ENCODE peak calls at places on chromosomes 4 and X, in ten cellular contexts. K is pancreas, X is cardiac muscle cell, D is IMR-90, J is NT2/D1, W is transverse colon, R is ovary, L is OCI-LY7, E is heart right ventricle, P is tibial artery. A is an unnamed sample.
A peak's percentile ranks its signal among the peaks of the same experiment; 100 is the strongest.

GRCh38 chr4:23021040-23021439 is 328.3 kb downstream of the GBA3 start:
- DNase-seq in D (no peak), W (no peak), X (no peak), P (no peak), J (no peak), R (no peak), E (no peak), K (no peak), L (no peak), A (no peak)

GRCh38 chr4:187184513-187184912 is 460.9 kb upstream of the FAT1 start:
- DNase-seq in X (no peak), K (no peak), J (no peak), W (peak; percentile 75), D (no peak), P (no peak), L (no peak), R (no peak), E (no peak), A (no peak)

GRCh38 chr4:176274441-176274840 is 5.4 kb upstream of the ASB5 start:
- DNase-seq in E (no peak), D (no peak), L (no peak), K (no peak), X (no peak), R (no peak), W (no peak), P (no peak), J (no peak), A (no peak)

GRCh38 chr4:73976716-73977115 is 5.1 kb downstream of the PF4 start:
- DNase-seq in D (peak; percentile 13), P (no peak), J (no peak), R (no peak), E (no peak), W (no peak), X (peak; percentile 87), K (no peak), L (no peak), A (no peak)

GRCh38 chr4:2822461-2823300 is 21.0 kb upstream of the ADD1 start:
- DNase-seq in J (no peak), E (no peak), P (no peak), X (no peak), L (no peak), R (no peak), W (no peak), D (no peak), K (peak; percentile 46), A (no peak)

GRCh38 chr4:3369781-3370660 is 71.7 kb upstream of the HGFAC start:
- DNase-seq in R (no peak), E (peak; percentile 68), D (peak; percentile 94), J (peak; percentile 66), X (peak; percentile 87), L (no peak), W (no peak), K (no peak), P (peak; percentile 53), A (no peak)

GRCh38 chrX:103919336-103919682 is 43.1 kb upstream of the TMSB15B start:
- DNase-seq in P (no peak), K (no peak), E (no peak), X (peak; percentile 51), J (peak; percentile 30), R (no peak), D (peak; percentile 51), L (peak; percentile 73), W (peak; percentile 17), A (no peak)

GRCh38 chrX:138014577-138014976 is 448.6 kb downstream of the ZIC3 start:
- DNase-seq in D (no peak), E (no peak), X (no peak), W (no peak), J (no peak), K (no peak), P (no peak), R (no peak), L (no peak), A (no peak)

GRCh38 chrX:101383679-101384078 is 2.3 kb downstream of the BTK start:
- DNase-seq in W (peak; percentile 26), X (no peak), E (no peak), L (peak; percentile 86), R (no peak), J (no peak), P (no peak), K (no peak), D (no peak), A (no peak)

GRCh38 chrX:118116308-118117068 is at the start of gene KLHL13:
- DNase-seq in E (peak; percentile 31), W (peak; percentile 26), J (no peak), P (peak; percentile 26), X (peak; percentile 44), L (no peak), R (peak; percentile 60), D (peak; percentile 18), K (peak; percentile 70), A (peak; percentile 70)

GRCh38 chr4:17103231-17103630 is 204.8 kb upstream of the LDB2 start:
- DNase-seq in L (no peak), J (no peak), R (no peak), D (peak; percentile 95), K (no peak), P (no peak), X (no peak), E (no peak), W (no peak), A (no peak)

GRCh38 chr4:113131621-113132020 is 82.2 kb downstream of the ANK2 start:
- DNase-seq in L (no peak), J (no peak), E (no peak), R (no peak), K (no peak), W (no peak), X (no peak), D (no peak), P (no peak), A (no peak)

GRCh38 chr4:55012363-55013255 is 112.8 kb downstream of the KDR start:
- DNase-seq in R (no peak), X (no peak), L (no peak), P (no peak), K (no peak), E (no peak), J (no peak), W (no peak), D (no peak), A (no peak)

GRCh38 chr4:6909970-6910339 is 329 bp downstream of the TBC1D14 start:
- DNase-seq in X (no peak), K (peak; percentile 75), R (peak; percentile 61), J (no peak), P (no peak), E (no peak), W (peak; percentile 39), L (no peak), D (no peak), A (peak; percentile 68)

GRCh38 chrX:139211568-139212182 is 318.9 kb upstream of the F9 start:
- DNase-seq in K (no peak), J (no peak), W (no peak), R (no peak), D (no peak), P (no peak), L (no peak), E (no peak), X (no peak), A (no peak)
- H3K4me3 ChIP-seq in K (no peak overlapping the region), J (no peak overlapping the region), W (no peak overlapping the region), R (no peak overlapping the region), D (no peak overlapping the region), P (no peak overlapping the region), L (no peak overlapping the region), E (no peak overlapping the region), X (no peak overlapping the region), A (no peak overlapping the region)

DNA sequence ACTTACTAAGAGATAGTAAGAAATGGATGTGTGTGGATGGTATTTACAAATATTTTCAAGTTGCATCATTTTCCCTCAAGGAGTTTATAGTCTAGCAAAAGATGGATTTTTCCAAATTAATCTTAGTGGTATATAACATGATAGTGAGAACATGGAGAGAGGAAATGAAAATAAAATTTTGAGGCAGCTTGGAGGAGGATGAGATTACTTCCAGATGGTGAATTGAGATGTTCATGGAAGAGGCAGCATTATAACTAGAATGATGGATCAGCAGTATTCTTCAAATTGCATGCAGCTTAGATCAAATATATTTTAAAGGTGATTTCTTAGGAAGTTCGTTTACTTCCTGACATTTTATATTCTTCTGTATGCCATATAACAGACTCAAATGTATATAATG is 439.3 kb downstream of the SPRY1 start:
- DNase-seq in L (no peak), D (no peak), R (no peak), K (no peak), P (no peak), E (no peak), X (no peak), J (no peak), W (no peak), A (no peak)
- H3K4me1 ChIP-seq in L (no peaks in the 10 kb centered on the region), D (peaks cover 12% of the 10 kb centered on the region), R (peaks cover 9% of the 10 kb centered on the region), K (no peaks in the 10 kb centered on the region), P (peaks cover 34% of the 10 kb centered on the region), E (peaks cover 8% of the 10 kb centered on the region), X (peaks cover 15% of the 10 kb centered on the region), J (no peaks in the 10 kb centered on the region), W (peaks cover 4% of the 10 kb centered on the region), A (peaks cover 45% of the 10 kb centered on the region)

DNA sequence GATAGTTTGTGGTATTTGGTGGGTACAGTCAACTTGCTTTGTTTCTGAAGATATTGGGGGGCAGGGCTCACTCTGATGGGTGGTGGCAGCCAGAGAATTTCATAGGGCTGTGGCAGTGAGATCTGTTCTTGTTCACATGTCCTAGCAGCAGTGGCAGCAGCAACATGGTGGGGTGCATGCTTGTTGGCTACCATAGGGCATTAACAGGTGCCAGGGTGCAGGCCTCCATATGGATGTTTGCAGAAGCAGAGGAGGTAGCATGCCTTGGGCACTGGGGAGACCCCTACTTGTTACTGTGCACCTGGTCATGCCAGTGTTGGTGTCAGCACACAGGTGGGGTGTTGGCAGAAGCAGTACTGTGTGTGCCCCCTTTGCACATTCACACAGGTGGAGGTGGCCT is 96.3 kb upstream of the ZC4H2 start:
- DNase-seq in D (no peak), J (no peak), K (peak; percentile 30), W (no peak), R (no peak), X (no peak), P (no peak), L (no peak), E (no peak), A (no peak)
- H3K9me3 ChIP-seq in D (peaks cover 4% of the 10 kb centered on the region), J (peaks cover 5% of the 10 kb centered on the region), K (no peaks in the 10 kb centered on the region), W (no peaks in the 10 kb centered on the region), R (peaks cover 3% of the 10 kb centered on the region), X (no peaks in the 10 kb centered on the region), P (peaks cover 20% of the 10 kb centered on the region), L (no peaks in the 10 kb centered on the region), E (no peaks in the 10 kb centered on the region), A (peaks cover 13% of the 10 kb centered on the region)

GRCh38 chr4:8189551-8190466 is 9.3 kb upstream of the SH3TC1 start:
- DNase-seq in K (no peak), R (no peak), P (no peak), L (no peak), E (no peak), W (no peak), J (no peak), X (no peak), D (no peak), A (no peak)

GRCh38 chr4:8188085-8188484 is 11.0 kb upstream of the SH3TC1 start:
- DNase-seq in X (no peak), P (no peak), E (no peak), D (no peak), R (no peak), W (no peak), J (no peak), K (no peak), L (no peak), A (no peak)

GRCh38 chr4:8186883-8187282 is 12.2 kb upstream of the SH3TC1 start:
- DNase-seq in X (no peak), J (no peak), E (no peak), D (no peak), R (no peak), L (no peak), W (no peak), K (no peak), P (no peak), A (no peak)

GRCh38 chr4:8191136-8191747 is 7.8 kb upstream of the SH3TC1 start:
- DNase-seq in K (no peak), D (peak; percentile 44), R (peak; percentile 61), J (no peak), P (peak; percentile 80), W (peak; percentile 51), X (peak; percentile 90), L (no peak), E (peak; percentile 82), A (peak; percentile 77)

GRCh38 chr4:8188743-8189550 is 10.1 kb upstream of the SH3TC1 start:
- DNase-seq in R (no peak), W (no peak), K (peak; percentile 82), X (peak; percentile 71), D (no peak), E (peak; percentile 86), L (no peak), J (no peak), P (peak; percentile 45), A (peak; percentile 83)
- H3K4me3 ChIP-seq in R (no peak overlapping the region), W (no peak overlapping the region), K (no peak overlapping the region), X (no peak overlapping the region), D (no peak overlapping the region), E (no peak overlapping the region), L (no peak overlapping the region), J (no peak overlapping the region), P (no peak overlapping the region), A (peak overlapping the region; percentile 19)